ENCODE peak calls at places on chromosomes 7 and 10, in nine cellular contexts. Y is HCT116, B is upper lobe of right lung, H is colonic mucosa, W is endodermal cell, C is H1, P is mammary epithelial cell, N is HAP-1, R is PC-3. G is an unnamed sample.

GRCh38 chr7:7772385-7772784 is 54.0 kb upstream of the RPA3 start:
- DNase-seq in Y (no peak), W (no peak), B (no peak), H (no peak), R (no peak), C (no peak), N (peak; percentile 39), P (peak; percentile 96), G (no peak)

GRCh38 chr10:69352569-69353264 is 64.0 kb downstream of the TACR2 start:
- DNase-seq in N (no peak), Y (no peak), W (no peak), H (no peak), R (peak; percentile 67), C (no peak), B (no peak), P (no peak), G (no peak)

GRCh38 chr10:2851544-2851943 is 215.8 kb upstream of the PFKP start:
- DNase-seq in Y (no peak), R (no peak), C (no peak), B (no peak), P (no peak), N (no peak), W (no peak), H (no peak), G (no peak)

GRCh38 chr10:15168296-15168780 is at the start of gene NMT2:
- DNase-seq in H (peak; percentile 87), B (peak; percentile 94), N (peak; percentile 78), Y (peak; percentile 68), C (peak; percentile 85), R (peak; percentile 65), W (peak; percentile 96), P (peak; percentile 82), G (peak; percentile 60)

GRCh38 chr7:744854-745430 is 17.9 kb upstream of the PRKAR1B start:
- DNase-seq in H (no peak), P (no peak), C (no peak), Y (no peak), R (no peak), B (peak; percentile 33), W (no peak), N (no peak), G (no peak)

GRCh38 chr7:45564485-45564884 is 9.7 kb upstream of the ADCY1 start:
- DNase-seq in C (no peak), Y (no peak), P (no peak), B (no peak), N (no peak), H (no peak), R (no peak), W (no peak), G (no peak)

GRCh38 chr7:35729966-35730345 is 35.0 kb upstream of the HERPUD2 start:
- DNase-seq in B (no peak), N (no peak), W (no peak), P (no peak), C (no peak), H (no peak), R (no peak), Y (no peak), G (no peak)

GRCh38 chr10:69461327-69462025 is 10.2 kb downstream of the TSPAN15 start:
- DNase-seq in N (no peak), C (no peak), B (no peak), Y (no peak), P (no peak), W (no peak), H (no peak), R (no peak), G (no peak)

GRCh38 chr10:106083572-106083971 is 1080.9 kb downstream of the SORCS1 start:
- DNase-seq in R (no peak), Y (no peak), C (no peak), B (no peak), N (no peak), H (no peak), W (no peak), P (no peak), G (no peak)

GRCh38 chr10:9608592-9608991 is 1409.1 kb upstream of the CELF2 start:
- DNase-seq in R (no peak), B (no peak), C (no peak), W (no peak), H (no peak), N (no peak), Y (no peak), P (no peak), G (no peak)

GRCh38 chr7:16929146-16929762 is 47.5 kb upstream of the AGR3 start:
- DNase-seq in B (no peak), N (no peak), R (no peak), Y (no peak), W (no peak), H (no peak), C (no peak), P (no peak), G (no peak)

GRCh38 chr10:62268027-62268398 is 631 bp downstream of the RTKN2 start:
- DNase-seq in H (peak; percentile 31), B (peak; percentile 60), N (peak; percentile 15), C (no peak), Y (no peak), P (no peak), R (peak; percentile 60), W (no peak), G (no peak)

GRCh38 chr10:132539894-132540293 is 2.3 kb downstream of the INPP5A start:
- DNase-seq in N (no peak), H (no peak), R (peak; percentile 60), B (no peak), Y (no peak), W (no peak), C (no peak), P (no peak), G (no peak)
- H3K4me1 ChIP-seq in N (peaks cover 36% of the 10 kb centered on the region), H (peaks cover 11% of the 10 kb centered on the region), R (peaks cover 44% of the 10 kb centered on the region), B (peaks cover 44% of the 10 kb centered on the region), Y (peaks cover 19% of the 10 kb centered on the region), W (peaks cover 2% of the 10 kb centered on the region), C (peaks cover 41% of the 10 kb centered on the region), P (peaks cover 13% of the 10 kb centered on the region), G (peaks cover 18% of the 10 kb centered on the region)

GRCh38 chr7:29320577-29320976 is 126.0 kb downstream of the CHN2 start:
- DNase-seq in W (no peak), H (no peak), Y (no peak), N (no peak), C (no peak), P (no peak), R (no peak), B (no peak), G (no peak)
- H3K4me1 ChIP-seq in W (no peaks in the 10 kb centered on the region), H (no peaks in the 10 kb centered on the region), Y (no peaks in the 10 kb centered on the region), N (no peaks in the 10 kb centered on the region), C (peaks cover 6% of the 10 kb centered on the region), P (no peaks in the 10 kb centered on the region), R (no peaks in the 10 kb centered on the region), B (peaks cover 13% of the 10 kb centered on the region), G (no peaks in the 10 kb centered on the region)

GRCh38 chr10:6170638-6171037 is 32.1 kb upstream of the PFKFB3 start:
- DNase-seq in R (no peak), Y (no peak), N (no peak), H (peak; percentile 57), B (no peak), P (no peak), C (no peak), W (no peak), G (no peak)

GRCh38 chr10:6173203-6173602 is 29.5 kb upstream of the PFKFB3 start:
- DNase-seq in H (no peak), B (no peak), C (peak; percentile 71), N (no peak), Y (no peak), P (no peak), W (peak; percentile 84), R (no peak), G (no peak)

GRCh38 chr10:6175329-6176055 is 27.2 kb upstream of the PFKFB3 start:
- DNase-seq in R (no peak), N (no peak), P (no peak), C (no peak), W (no peak), B (peak; percentile 43), H (no peak), Y (no peak), G (no peak)

GRCh38 chr10:6174201-6174874 is 28.4 kb upstream of the PFKFB3 start:
- DNase-seq in H (no peak), Y (no peak), N (no peak), P (no peak), R (no peak), B (no peak), W (no peak), C (no peak), G (no peak)

GRCh38 chr10:6171891-6172354 is 30.8 kb upstream of the PFKFB3 start:
- DNase-seq in H (peak; percentile 42), C (no peak), B (no peak), P (no peak), N (no peak), W (no peak), R (no peak), Y (no peak), G (no peak)
- H3K4me1 ChIP-seq in H (no peaks in the 10 kb centered on the region), C (no peaks in the 10 kb centered on the region), B (peaks cover 20% of the 10 kb centered on the region), P (peaks cover 12% of the 10 kb centered on the region), N (no peaks in the 10 kb centered on the region), W (peaks cover 9% of the 10 kb centered on the region), R (no peaks in the 10 kb centered on the region), Y (no peaks in the 10 kb centered on the region), G (peaks cover 10% of the 10 kb centered on the region)

GRCh38 chr10:102780246-102780645 is 36.5 kb downstream of the WBP1L start:
- DNase-seq in Y (no peak), C (no peak), N (no peak), B (no peak), R (peak; percentile 58), P (peak; percentile 83), W (no peak), H (no peak), G (no peak)
- H3K4me1 ChIP-seq in Y (no peaks in the 10 kb centered on the region), C (peaks cover 30% of the 10 kb centered on the region), N (peaks cover 9% of the 10 kb centered on the region), B (peaks cover 86% of the 10 kb centered on the region), R (peaks cover 17% of the 10 kb centered on the region), P (peaks cover 69% of the 10 kb centered on the region), W (peaks cover 33% of the 10 kb centered on the region), H (no peaks in the 10 kb centered on the region), G (peaks cover 20% of the 10 kb centered on the region)

G was measured in NT2/D1.